ENCODE peak calls at places on chromosome 13, in seven cellular contexts. One of them, this sample, is unnamed.

GRCh38 chr13:84399320-84400085 is 517.2 kb upstream of the SLITRK1 start:
- DNase-seq in dorsolateral prefrontal cortex: no peak
- DNase-seq in CD4-positive, CD25-positive, alpha-beta regulatory T cell: no peak
- DNase-seq in SK-N-SH: no peak
- DNase-seq in caudate nucleus: no peak
- DNase-seq in ascending aorta: no peak
- DNase-seq in adrenal gland: no peak
- DNase-seq in this sample: no peak

GRCh38 chr13:46864941-46865340 is 31.9 kb downstream of the HTR2A start:
- DNase-seq in CD4-positive, CD25-positive, alpha-beta regulatory T cell: no peak
- DNase-seq in SK-N-SH: no peak
- DNase-seq in ascending aorta: no peak
- DNase-seq in dorsolateral prefrontal cortex: no peak
- DNase-seq in caudate nucleus: no peak
- DNase-seq in adrenal gland: no peak
- DNase-seq in this sample: no peak

GRCh38 chr13:34731486-34731885 is 210.6 kb upstream of the NBEA start:
- DNase-seq in ascending aorta: no peak
- DNase-seq in SK-N-SH: no peak
- DNase-seq in CD4-positive, CD25-positive, alpha-beta regulatory T cell: no peak
- DNase-seq in adrenal gland: no peak
- DNase-seq in caudate nucleus: no peak
- DNase-seq in dorsolateral prefrontal cortex: no peak
- DNase-seq in this sample: no peak

GRCh38 chr13:60583911-60584753 is 187.1 kb downstream of the TDRD3 start:
- DNase-seq in ascending aorta: no peak
- DNase-seq in adrenal gland: no peak
- DNase-seq in CD4-positive, CD25-positive, alpha-beta regulatory T cell: no peak
- DNase-seq in SK-N-SH: no peak
- DNase-seq in caudate nucleus: peak
- DNase-seq in dorsolateral prefrontal cortex: no peak
- DNase-seq in this sample: no peak

GRCh38 chr13:78323848-78324247 is 279.5 kb downstream of the POU4F1 start:
- DNase-seq in SK-N-SH: no peak
- DNase-seq in caudate nucleus: no peak
- DNase-seq in dorsolateral prefrontal cortex: no peak
- DNase-seq in ascending aorta: no peak
- DNase-seq in CD4-positive, CD25-positive, alpha-beta regulatory T cell: no peak
- DNase-seq in adrenal gland: no peak
- DNase-seq in this sample: no peak

GRCh38 chr13:74203576-74203975 is 69.4 kb upstream of the KLF12 start:
- DNase-seq in caudate nucleus: no peak
- DNase-seq in ascending aorta: no peak
- DNase-seq in adrenal gland: no peak
- DNase-seq in dorsolateral prefrontal cortex: no peak
- DNase-seq in CD4-positive, CD25-positive, alpha-beta regulatory T cell: no peak
- DNase-seq in SK-N-SH: no peak
- DNase-seq in this sample: no peak

GRCh38 chr13:34933349-34933748 is 8.7 kb upstream of the NBEA start:
- DNase-seq in dorsolateral prefrontal cortex: no peak
- DNase-seq in CD4-positive, CD25-positive, alpha-beta regulatory T cell: no peak
- DNase-seq in SK-N-SH: no peak
- DNase-seq in adrenal gland: no peak
- DNase-seq in ascending aorta: no peak
- DNase-seq in caudate nucleus: no peak
- DNase-seq in this sample: no peak

GRCh38 chr13:41212881-41213280 is 18.5 kb upstream of the KBTBD7 start:
- DNase-seq in adrenal gland: no peak
- DNase-seq in ascending aorta: no peak
- DNase-seq in SK-N-SH: no peak
- DNase-seq in dorsolateral prefrontal cortex: no peak
- DNase-seq in CD4-positive, CD25-positive, alpha-beta regulatory T cell: no peak
- DNase-seq in caudate nucleus: no peak
- DNase-seq in this sample: no peak

GRCh38 chr13:107518292-107518691 is 697.0 kb downstream of the LIG4 start:
- DNase-seq in dorsolateral prefrontal cortex: no peak
- DNase-seq in SK-N-SH: no peak
- DNase-seq in CD4-positive, CD25-positive, alpha-beta regulatory T cell: no peak
- DNase-seq in caudate nucleus: no peak
- DNase-seq in ascending aorta: no peak
- DNase-seq in adrenal gland: no peak
- DNase-seq in this sample: no peak

GRCh38 chr13:76213423-76213904 is 577.3 kb downstream of the LMO7 start:
- DNase-seq in caudate nucleus: no peak
- DNase-seq in CD4-positive, CD25-positive, alpha-beta regulatory T cell: no peak
- DNase-seq in ascending aorta: no peak
- DNase-seq in dorsolateral prefrontal cortex: no peak
- DNase-seq in SK-N-SH: no peak
- DNase-seq in adrenal gland: no peak
- DNase-seq in this sample: no peak
- H3K27ac ChIP-seq in caudate nucleus: no peak
- H3K27ac ChIP-seq in CD4-positive, CD25-positive, alpha-beta regulatory T cell: no peak
- H3K27ac ChIP-seq in ascending aorta: no peak
- H3K27ac ChIP-seq in dorsolateral prefrontal cortex: no peak
- H3K27ac ChIP-seq in SK-N-SH: no peak
- H3K27ac ChIP-seq in adrenal gland: no peak
- H3K27ac ChIP-seq in this sample: no peak

GRCh38 chr13:112781287-112781686 is 91.4 kb downstream of the ATP11A start:
- DNase-seq in SK-N-SH: peak
- DNase-seq in adrenal gland: no peak
- DNase-seq in caudate nucleus: no peak
- DNase-seq in ascending aorta: no peak
- DNase-seq in CD4-positive, CD25-positive, alpha-beta regulatory T cell: no peak
- DNase-seq in dorsolateral prefrontal cortex: no peak
- DNase-seq in this sample: no peak
- H3K27ac ChIP-seq in SK-N-SH: no peak
- H3K27ac ChIP-seq in adrenal gland: peak
- H3K27ac ChIP-seq in caudate nucleus: peak
- H3K27ac ChIP-seq in ascending aorta: no peak
- H3K27ac ChIP-seq in CD4-positive, CD25-positive, alpha-beta regulatory T cell: no peak
- H3K27ac ChIP-seq in dorsolateral prefrontal cortex: peak
- H3K27ac ChIP-seq in this sample: peak

GRCh38 chr13:27264648-27265047 is 6.0 kb upstream of the RASL11A start:
- DNase-seq in adrenal gland: peak
- DNase-seq in ascending aorta: no peak
- DNase-seq in CD4-positive, CD25-positive, alpha-beta regulatory T cell: no peak
- DNase-seq in caudate nucleus: no peak
- DNase-seq in SK-N-SH: no peak
- DNase-seq in dorsolateral prefrontal cortex: no peak
- DNase-seq in this sample: no peak
- H3K27ac ChIP-seq in adrenal gland: peak
- H3K27ac ChIP-seq in ascending aorta: no peak
- H3K27ac ChIP-seq in CD4-positive, CD25-positive, alpha-beta regulatory T cell: no peak
- H3K27ac ChIP-seq in caudate nucleus: peak
- H3K27ac ChIP-seq in SK-N-SH: peak
- H3K27ac ChIP-seq in dorsolateral prefrontal cortex: peak
- H3K27ac ChIP-seq in this sample: peak

GRCh38 chr13:36090592-36090991 is 40.6 kb downstream of the DCLK1 start:
- DNase-seq in dorsolateral prefrontal cortex: no peak
- DNase-seq in adrenal gland: no peak
- DNase-seq in SK-N-SH: no peak
- DNase-seq in CD4-positive, CD25-positive, alpha-beta regulatory T cell: no peak
- DNase-seq in caudate nucleus: no peak
- DNase-seq in ascending aorta: no peak
- DNase-seq in this sample: no peak

GRCh38 chr13:36088463-36088862 is 42.7 kb downstream of the DCLK1 start:
- DNase-seq in ascending aorta: no peak
- DNase-seq in adrenal gland: no peak
- DNase-seq in SK-N-SH: no peak
- DNase-seq in dorsolateral prefrontal cortex: no peak
- DNase-seq in CD4-positive, CD25-positive, alpha-beta regulatory T cell: no peak
- DNase-seq in caudate nucleus: peak
- DNase-seq in this sample: no peak

GRCh38 chr13:36089130-36089529 is 42.1 kb downstream of the DCLK1 start:
- DNase-seq in CD4-positive, CD25-positive, alpha-beta regulatory T cell: no peak
- DNase-seq in ascending aorta: no peak
- DNase-seq in adrenal gland: no peak
- DNase-seq in dorsolateral prefrontal cortex: no peak
- DNase-seq in SK-N-SH: no peak
- DNase-seq in caudate nucleus: no peak
- DNase-seq in this sample: no peak

GRCh38 chr13:36086117-36086516 is 45.1 kb downstream of the DCLK1 start:
- DNase-seq in adrenal gland: no peak
- DNase-seq in CD4-positive, CD25-positive, alpha-beta regulatory T cell: no peak
- DNase-seq in caudate nucleus: no peak
- DNase-seq in SK-N-SH: peak
- DNase-seq in dorsolateral prefrontal cortex: no peak
- DNase-seq in ascending aorta: no peak
- DNase-seq in this sample: no peak

DNA sequence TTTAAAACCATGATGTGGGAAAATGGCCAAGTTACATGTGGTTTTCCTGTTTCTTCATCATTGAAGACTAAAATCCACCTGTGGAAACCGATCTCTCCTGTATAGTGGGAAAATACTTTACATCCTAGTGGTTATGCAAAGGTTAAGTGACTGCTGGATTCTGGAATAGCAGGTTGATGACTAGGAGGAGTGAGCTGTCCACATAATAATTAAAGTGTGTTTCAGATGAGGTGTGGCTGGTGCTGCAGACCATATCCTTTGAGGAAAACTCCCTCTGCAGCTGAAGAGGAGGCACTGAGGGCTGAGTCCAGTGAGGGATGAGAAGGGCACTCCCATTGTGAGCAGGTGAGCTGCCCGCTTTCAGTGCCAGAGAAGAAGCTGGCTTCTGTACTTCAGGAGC is 43.2 kb downstream of the DCLK1 start:
- DNase-seq in caudate nucleus: no peak
- DNase-seq in ascending aorta: no peak
- DNase-seq in adrenal gland: no peak
- DNase-seq in SK-N-SH: no peak
- DNase-seq in dorsolateral prefrontal cortex: no peak
- DNase-seq in CD4-positive, CD25-positive, alpha-beta regulatory T cell: no peak
- DNase-seq in this sample: no peak
- H3K27ac ChIP-seq in caudate nucleus: peak
- H3K27ac ChIP-seq in ascending aorta: no peak
- H3K27ac ChIP-seq in adrenal gland: no peak
- H3K27ac ChIP-seq in SK-N-SH: no peak
- H3K27ac ChIP-seq in dorsolateral prefrontal cortex: peak
- H3K27ac ChIP-seq in CD4-positive, CD25-positive, alpha-beta regulatory T cell: no peak
- H3K27ac ChIP-seq in this sample: no peak

GRCh38 chr13:106121173-106121754 is 414.2 kb downstream of the EFNB2 start:
- DNase-seq in ascending aorta: no peak
- DNase-seq in caudate nucleus: no peak
- DNase-seq in adrenal gland: no peak
- DNase-seq in dorsolateral prefrontal cortex: no peak
- DNase-seq in CD4-positive, CD25-positive, alpha-beta regulatory T cell: no peak
- DNase-seq in SK-N-SH: no peak
- DNase-seq in this sample: no peak
- H3K27ac ChIP-seq in ascending aorta: no peak
- H3K27ac ChIP-seq in caudate nucleus: no peak
- H3K27ac ChIP-seq in adrenal gland: no peak
- H3K27ac ChIP-seq in dorsolateral prefrontal cortex: no peak
- H3K27ac ChIP-seq in CD4-positive, CD25-positive, alpha-beta regulatory T cell: no peak
- H3K27ac ChIP-seq in SK-N-SH: peak
- H3K27ac ChIP-seq in this sample: no peak

GRCh38 chr13:30689752-30690151 is 45.6 kb upstream of the ALOX5AP start:
- DNase-seq in ascending aorta: no peak
- DNase-seq in caudate nucleus: no peak
- DNase-seq in CD4-positive, CD25-positive, alpha-beta regulatory T cell: no peak
- DNase-seq in adrenal gland: no peak
- DNase-seq in SK-N-SH: no peak
- DNase-seq in dorsolateral prefrontal cortex: no peak
- DNase-seq in this sample: no peak
- H3K27ac ChIP-seq in ascending aorta: peak
- H3K27ac ChIP-seq in caudate nucleus: no peak
- H3K27ac ChIP-seq in CD4-positive, CD25-positive, alpha-beta regulatory T cell: no peak
- H3K27ac ChIP-seq in adrenal gland: peak
- H3K27ac ChIP-seq in SK-N-SH: no peak
- H3K27ac ChIP-seq in dorsolateral prefrontal cortex: no peak
- H3K27ac ChIP-seq in this sample: no peak

GRCh38 chr13:102848956-102849355 is 3.1 kb downstream of the ERCC5 start:
- DNase-seq in CD4-positive, CD25-positive, alpha-beta regulatory T cell: no peak
- DNase-seq in dorsolateral prefrontal cortex: no peak
- DNase-seq in caudate nucleus: no peak
- DNase-seq in SK-N-SH: no peak
- DNase-seq in adrenal gland: no peak
- DNase-seq in ascending aorta: no peak
- DNase-seq in this sample: no peak
- H3K27ac ChIP-seq in CD4-positive, CD25-positive, alpha-beta regulatory T cell: peak
- H3K27ac ChIP-seq in dorsolateral prefrontal cortex: no peak
- H3K27ac ChIP-seq in caudate nucleus: no peak
- H3K27ac ChIP-seq in SK-N-SH: no peak
- H3K27ac ChIP-seq in adrenal gland: no peak
- H3K27ac ChIP-seq in ascending aorta: no peak
- H3K27ac ChIP-seq in this sample: no peak

GRCh38 chr13:99058527-99059495 is 80.9 kb upstream of the DOCK9 start:
- DNase-seq in adrenal gland: no peak
- DNase-seq in caudate nucleus: no peak
- DNase-seq in CD4-positive, CD25-positive, alpha-beta regulatory T cell: no peak
- DNase-seq in SK-N-SH: no peak
- DNase-seq in ascending aorta: no peak
- DNase-seq in dorsolateral prefrontal cortex: no peak
- DNase-seq in this sample: no peak

GRCh38 chr13:99056381-99057014 is 78.6 kb upstream of the DOCK9 start:
- DNase-seq in adrenal gland: no peak
- DNase-seq in ascending aorta: no peak
- DNase-seq in caudate nucleus: no peak
- DNase-seq in CD4-positive, CD25-positive, alpha-beta regulatory T cell: no peak
- DNase-seq in dorsolateral prefrontal cortex: no peak
- DNase-seq in SK-N-SH: no peak
- DNase-seq in this sample: no peak

GRCh38 chr13:99057310-99057975 is 79.6 kb upstream of the DOCK9 start:
- DNase-seq in caudate nucleus: no peak
- DNase-seq in ascending aorta: no peak
- DNase-seq in dorsolateral prefrontal cortex: no peak
- DNase-seq in adrenal gland: no peak
- DNase-seq in CD4-positive, CD25-positive, alpha-beta regulatory T cell: no peak
- DNase-seq in SK-N-SH: no peak
- DNase-seq in this sample: no peak

GRCh38 chr13:99053636-99054233 is 75.9 kb upstream of the DOCK9 start:
- DNase-seq in adrenal gland: no peak
- DNase-seq in SK-N-SH: no peak
- DNase-seq in caudate nucleus: no peak
- DNase-seq in ascending aorta: no peak
- DNase-seq in CD4-positive, CD25-positive, alpha-beta regulatory T cell: no peak
- DNase-seq in dorsolateral prefrontal cortex: no peak
- DNase-seq in this sample: no peak

GRCh38 chr13:99055286-99056073 is 77.6 kb upstream of the DOCK9 start:
- DNase-seq in SK-N-SH: no peak
- DNase-seq in ascending aorta: no peak
- DNase-seq in adrenal gland: no peak
- DNase-seq in dorsolateral prefrontal cortex: no peak
- DNase-seq in caudate nucleus: no peak
- DNase-seq in CD4-positive, CD25-positive, alpha-beta regulatory T cell: no peak
- DNase-seq in this sample: no peak
- H3K27ac ChIP-seq in SK-N-SH: no peak
- H3K27ac ChIP-seq in ascending aorta: no peak
- H3K27ac ChIP-seq in adrenal gland: no peak
- H3K27ac ChIP-seq in dorsolateral prefrontal cortex: no peak
- H3K27ac ChIP-seq in caudate nucleus: no peak
- H3K27ac ChIP-seq in CD4-positive, CD25-positive, alpha-beta regulatory T cell: no peak
- H3K27ac ChIP-seq in this sample: no peak

This sample was measured in substantia nigra.